ENCODE peak calls at places on chromosomes 16 and 17, in four cellular contexts. T, A, Z and B are unnamed samples.

GRCh38 chr16:85733839-85734170 is 17.1 kb downstream of the C16orf74 start:
- DNase-seq in T (no peak), A (no peak), Z (no peak), B (no peak)

GRCh38 chr17:75191584-75191983 is 8.8 kb upstream of the SUMO2 start:
- DNase-seq in T (no peak), A (peak; percentile 59), Z (no peak), B (no peak)

GRCh38 chr17:1000597-1001490 is 3.9 kb downstream of the TIMM22 start:
- DNase-seq in T (no peak), A (peak; percentile 74), Z (no peak), B (no peak)

GRCh38 chr17:80856863-80857488 is 134.7 kb upstream of the CHMP6 start:
- DNase-seq in T (no peak), A (peak; percentile 15), Z (no peak), B (no peak)

GRCh38 chr17:4743216-4743615 is 3.5 kb upstream of the CXCL16 start:
- DNase-seq in T (no peak), A (no peak), Z (no peak), B (no peak)

GRCh38 chr17:1274243-1274608 is 4.0 kb downstream of the BHLHA9 start:
- DNase-seq in T (no peak), A (no peak), Z (no peak), B (no peak)

GRCh38 chr16:85936761-85937343 is 37.9 kb downstream of the IRF8 start:
- DNase-seq in T (no peak), A (no peak), Z (no peak), B (no peak)

GRCh38 chr16:22381392-22381791 is 7.0 kb upstream of the CDR2 start:
- DNase-seq in T (no peak), A (no peak), Z (no peak), B (no peak)

GRCh38 chr17:4808378-4808767 is 1.4 kb downstream of the PLD2 start:
- DNase-seq in T (peak; percentile 61), A (no peak), Z (peak; percentile 19), B (peak; percentile 75)

GRCh38 chr17:2926019-2926650 is 129.9 kb downstream of the RAP1GAP2 start:
- DNase-seq in T (no peak), A (peak; percentile 57), Z (peak; percentile 68), B (peak; percentile 52)

DNA sequence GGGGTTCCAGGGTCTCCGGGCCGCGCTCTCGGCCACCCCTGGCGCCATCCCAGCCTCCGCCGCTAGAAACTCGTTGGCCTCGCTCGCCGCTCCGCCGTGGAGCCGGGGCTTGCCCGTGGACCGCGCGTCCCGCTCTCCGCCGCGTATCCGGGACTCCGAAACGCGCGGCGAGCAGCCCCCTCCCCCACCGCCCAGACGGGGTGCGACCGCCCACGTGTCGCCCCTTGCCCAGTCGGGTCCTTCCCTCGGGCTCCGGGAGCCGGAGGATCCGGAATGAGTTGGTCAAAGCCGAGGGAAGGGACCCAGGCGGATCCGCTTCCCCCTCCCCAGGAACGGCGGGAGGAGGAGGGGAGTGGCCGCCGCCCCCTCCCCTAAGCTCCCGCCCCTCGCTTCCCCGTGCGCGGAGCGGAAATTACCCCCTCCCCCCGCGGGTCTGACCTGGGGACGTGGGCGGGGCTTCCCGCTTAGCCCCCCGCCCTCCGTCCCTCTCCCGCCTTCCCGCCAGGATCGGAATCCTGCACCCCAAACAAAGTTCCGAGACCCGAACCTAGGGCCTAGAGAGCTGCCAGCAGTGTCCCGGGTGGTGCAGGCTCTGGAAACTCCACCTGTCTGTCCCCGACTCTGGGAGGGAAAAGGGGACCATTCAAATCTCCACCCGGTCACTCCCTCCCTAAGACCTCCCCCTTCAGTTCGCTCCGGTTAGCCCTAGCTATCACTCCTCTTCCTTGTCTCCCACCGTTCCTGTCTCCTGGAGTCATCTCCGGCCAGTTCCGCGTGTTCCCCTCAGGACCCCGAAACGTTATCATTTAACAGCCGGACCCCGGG is 1.1 kb upstream of the IGF2BP1 start:
- DNase-seq in T (no peak), A (no peak), Z (no peak), B (no peak)
- H3K27me3 ChIP-seq in T (peaks cover 63% of the 10 kb centered on the region), A (peaks cover 22% of the 10 kb centered on the region), Z (no peaks in the 10 kb centered on the region), B (peaks cover 7% of the 10 kb centered on the region)

GRCh38 chr17:30829022-30829421 is 2.7 kb upstream of the ATAD5 start:
- DNase-seq in T (no peak), A (no peak), Z (no peak), B (no peak)

GRCh38 chr17:30823425-30823824 is 1.1 kb downstream of the CRLF3 start:
- DNase-seq in T (no peak), A (no peak), Z (no peak), B (no peak)

GRCh38 chr17:30824002-30824355 is 513 bp downstream of the CRLF3 start:
- DNase-seq in T (no peak), A (no peak), Z (no peak), B (peak; percentile 19)

GRCh38 chr17:30824356-30825145 is at the start of gene CRLF3:
- DNase-seq in T (peak; percentile 81), A (peak; percentile 87), Z (peak; percentile 91), B (peak; percentile 89)

GRCh38 chr17:30827082-30827481 is 2.6 kb upstream of the CRLF3 start:
- DNase-seq in T (no peak), A (no peak), Z (no peak), B (no peak)
- H3K27me3 ChIP-seq in T (no peaks in the 10 kb centered on the region), A (no peaks in the 10 kb centered on the region), Z (no peaks in the 10 kb centered on the region), B (no peaks in the 10 kb centered on the region)

GRCh38 chr17:48311324-48311723 is 118.7 kb downstream of the SKAP1 start:
- DNase-seq in T (no peak), A (no peak), Z (no peak), B (no peak)

GRCh38 chr17:48313096-48313495 is 116.9 kb downstream of the SKAP1 start:
- DNase-seq in T (no peak), A (no peak), Z (no peak), B (no peak)

GRCh38 chr17:48317732-48318131 is 112.3 kb downstream of the SKAP1 start:
- DNase-seq in T (no peak), A (no peak), Z (no peak), B (no peak)

GRCh38 chr17:48310748-48311213 is 119.2 kb downstream of the SKAP1 start:
- DNase-seq in T (no peak), A (no peak), Z (no peak), B (no peak)

DNA sequence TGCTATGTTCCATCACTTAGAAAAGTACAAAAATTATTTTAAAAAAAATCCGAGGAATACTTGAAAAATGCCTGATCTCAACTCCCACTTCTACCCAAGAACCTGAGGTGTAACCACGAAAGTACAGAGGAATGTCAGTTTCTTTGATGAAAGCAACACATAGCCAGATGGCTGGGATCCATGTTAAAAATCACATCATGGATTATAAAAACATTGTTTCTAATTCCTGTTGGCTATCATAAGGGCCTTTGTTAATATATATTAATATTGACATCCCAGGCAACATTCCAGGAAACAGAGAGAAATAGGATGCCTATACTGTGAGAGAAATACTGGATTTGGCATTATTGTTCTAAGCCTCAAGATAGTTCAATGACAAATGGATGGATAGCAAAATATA is 115.3 kb downstream of the SKAP1 start:
- DNase-seq in T (no peak), A (no peak), Z (no peak), B (no peak)
- H3K27me3 ChIP-seq in T (peaks cover 2% of the 10 kb centered on the region), A (peaks cover 63% of the 10 kb centered on the region), Z (no peaks in the 10 kb centered on the region), B (peaks cover 6% of the 10 kb centered on the region)

GRCh38 chr17:50195196-50195865 is 6.1 kb downstream of the COL1A1 start:
- DNase-seq in T (no peak), A (peak; percentile 74), Z (no peak), B (no peak)
- H3K27me3 ChIP-seq in T (no peaks in the 10 kb centered on the region), A (no peaks in the 10 kb centered on the region), Z (no peaks in the 10 kb centered on the region), B (no peaks in the 10 kb centered on the region)

DNA sequence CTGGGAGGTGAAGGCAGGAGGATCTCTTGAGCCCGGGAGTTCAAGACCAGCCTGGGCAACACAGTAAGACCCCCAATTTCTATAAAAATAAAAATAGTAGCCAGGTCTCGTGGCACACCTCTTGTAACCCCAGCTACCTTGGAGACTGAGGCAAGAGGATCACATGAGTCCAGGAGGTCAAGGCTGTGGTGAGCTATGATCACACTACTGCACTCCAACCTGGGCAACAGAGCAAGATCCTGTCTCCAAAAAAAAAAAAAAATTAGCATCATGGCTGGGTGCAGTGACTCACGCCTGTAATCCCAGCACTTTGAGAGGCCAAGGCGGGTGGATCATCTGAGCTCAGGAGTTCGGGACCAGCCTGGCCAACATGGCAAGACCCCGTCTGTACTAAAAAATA is 6.7 kb upstream of the CBX2 start:
- DNase-seq in T (no peak), A (no peak), Z (no peak), B (no peak)
- H3K27me3 ChIP-seq in T (peaks cover 1% of the 10 kb centered on the region), A (peaks cover 44% of the 10 kb centered on the region), Z (no peaks in the 10 kb centered on the region), B (no peaks in the 10 kb centered on the region)